ENCODE peak calls at places on chromosomes 11 and 22, in seven cellular contexts. A is neural progenitor cell, G is PC-3, S is HCT116, M is hepatocyte, C is MM.1S, O is GM23248. V is an unnamed sample.

GRCh38 chr11:58395581-58395980 is 11.1 kb downstream of the OR5B3 start:
- DNase-seq in A (no peak), S (no peak), O (peak), C (no peak), M (no peak), G (peak), V (no peak)

GRCh38 chr11:6345356-6345755 is 25.1 kb upstream of the CAVIN3 start:
- DNase-seq in S (no peak), O (peak), A (no peak), G (no peak), C (no peak), M (no peak), V (no peak)

GRCh38 chr11:66478823-66479740 is 1.2 kb upstream of the DPP3 start:
- DNase-seq in G (peak), S (peak), C (peak), A (peak), O (peak), M (peak), V (peak)

GRCh38 chr11:66082936-66083698 is 13.0 kb downstream of the PACS1 start:
- DNase-seq in A (no peak), M (no peak), G (peak), C (no peak), S (no peak), O (no peak), V (no peak)

GRCh38 chr11:67287355-67288197 is 1.5 kb upstream of the ANKRD13D start:
- DNase-seq in A (no peak), C (no peak), S (no peak), M (no peak), O (no peak), G (no peak), V (peak)

GRCh38 chr11:118883368-118884071 is at the start of gene CXCR5:
- DNase-seq in M (no peak), A (no peak), S (no peak), O (no peak), C (no peak), G (no peak), V (peak)

GRCh38 chr11:44770401-44770800 is 43.6 kb downstream of the TSPAN18 start:
- DNase-seq in O (no peak), S (no peak), C (no peak), M (no peak), A (no peak), G (no peak), V (no peak)

GRCh38 chr11:14454861-14455632 is 44.6 kb downstream of the COPB1 start:
- DNase-seq in G (peak), A (peak), M (no peak), O (peak), S (no peak), C (no peak), V (peak)

GRCh38 chr11:2234963-2235362 is 35.4 kb downstream of the ASCL2 start:
- DNase-seq in O (no peak), C (no peak), A (peak), M (no peak), S (no peak), G (no peak), V (no peak)

GRCh38 chr11:130099356-130099755 is 29.7 kb downstream of the APLP2 start:
- DNase-seq in M (no peak), C (no peak), O (no peak), S (no peak), G (no peak), A (no peak), V (no peak)

GRCh38 chr11:132519226-132519860 is 1013.0 kb downstream of the OPCML start:
- DNase-seq in O (peak), S (no peak), C (no peak), A (no peak), M (no peak), G (no peak), V (no peak)

DNA sequence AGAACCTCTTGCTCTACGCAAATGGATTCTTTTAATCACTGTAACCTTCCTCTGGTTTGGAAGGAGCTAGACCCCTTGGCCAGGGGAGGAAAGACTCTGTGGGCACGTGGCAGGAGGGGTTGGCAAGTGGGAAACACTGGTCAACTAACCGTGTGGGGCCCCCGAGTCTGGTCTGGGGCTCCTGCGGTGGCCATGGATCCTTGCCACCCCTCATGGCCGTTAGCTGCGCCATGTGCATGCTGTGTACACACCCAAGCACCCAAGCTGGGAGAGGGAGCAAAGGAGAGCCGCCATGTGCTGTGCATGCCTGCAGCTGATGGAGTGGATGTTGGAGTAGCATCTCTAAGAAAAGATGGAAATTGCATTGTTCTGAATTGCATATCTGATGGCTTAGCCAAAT is 730.6 kb downstream of the FAM181B start:
- DNase-seq in M (no peak), O (no peak), A (no peak), S (no peak), C (no peak), G (no peak), V (no peak)
- TF ChIP-seq EZH2phosphoT487 in M (no peak), O (no peak), A (no peak), S (no peak), C (no peak), G (no peak), V (no peak)

DNA sequence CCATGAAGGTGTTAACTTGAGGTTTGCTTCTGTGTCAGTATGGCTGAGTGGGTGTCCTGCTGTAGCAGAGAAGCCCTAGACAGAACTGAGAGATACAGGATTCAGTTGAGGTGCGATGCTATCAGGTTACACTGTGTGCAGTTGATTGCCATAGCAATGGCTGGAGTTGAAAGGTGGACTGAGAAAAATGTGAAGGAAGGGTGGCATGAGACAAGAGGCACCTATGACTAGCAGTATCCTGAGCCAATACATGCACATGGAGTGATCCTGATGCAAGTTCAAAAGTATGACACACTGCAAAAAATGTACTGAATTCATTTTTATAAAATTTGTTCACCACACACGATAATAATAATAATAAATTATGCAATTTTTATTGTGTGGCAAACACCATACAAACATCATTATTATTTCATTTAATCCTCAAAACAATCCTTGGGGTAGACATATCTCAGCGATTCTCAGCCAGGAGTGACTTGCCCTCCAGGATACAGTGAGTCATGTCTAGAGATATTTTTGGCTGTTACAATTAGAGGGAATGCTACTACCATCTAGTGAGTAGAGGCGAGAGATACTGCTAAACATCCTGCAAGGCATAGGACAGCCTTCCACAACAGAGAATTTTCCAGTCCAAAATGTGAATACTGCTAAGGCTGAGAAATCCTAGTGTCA is 3.9 kb upstream of the PIWIL4 start:
- DNase-seq in M (no peak), O (peak), S (no peak), A (no peak), C (no peak), G (peak), V (no peak)
- TF ChIP-seq EZH2phosphoT487 in M (no peak), O (no peak), S (no peak), A (no peak), C (no peak), G (no peak), V (no peak)

DNA sequence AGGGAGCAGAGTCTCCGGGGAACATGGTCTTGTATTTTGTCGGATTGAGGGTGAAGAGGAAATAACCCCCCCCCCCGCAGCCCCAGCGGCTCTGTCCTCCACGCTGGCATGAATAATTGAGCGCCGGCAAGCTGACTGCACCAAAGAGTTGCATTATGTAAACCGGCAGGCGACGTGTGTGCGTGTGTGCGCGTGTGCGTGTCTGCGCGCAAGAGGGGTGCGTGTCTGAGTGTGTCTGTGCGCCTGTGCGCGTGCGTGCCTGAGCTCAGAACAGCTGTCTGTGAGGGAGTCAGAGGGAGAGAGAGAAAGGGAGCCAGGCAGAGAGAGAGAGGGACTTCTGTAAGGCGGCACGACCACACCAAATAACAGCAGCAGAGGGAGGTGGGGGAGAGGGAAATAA is 94.4 kb downstream of the SCN3B start:
- DNase-seq in M (peak), S (no peak), G (no peak), C (no peak), A (peak), O (peak), V (no peak)
- TF ChIP-seq EZH2phosphoT487 in M (no peak), S (no peak), G (no peak), C (no peak), A (no peak), O (no peak), V (no peak)

GRCh38 chr11:63813563-63814382 is 517 bp downstream of the SPINDOC start:
- DNase-seq in C (peak), O (peak), M (peak), A (peak), S (no peak), G (peak), V (peak)
- TF ChIP-seq EZH2phosphoT487 in C (no peak), O (no peak), M (no peak), A (no peak), S (no peak), G (no peak), V (no peak)

DNA sequence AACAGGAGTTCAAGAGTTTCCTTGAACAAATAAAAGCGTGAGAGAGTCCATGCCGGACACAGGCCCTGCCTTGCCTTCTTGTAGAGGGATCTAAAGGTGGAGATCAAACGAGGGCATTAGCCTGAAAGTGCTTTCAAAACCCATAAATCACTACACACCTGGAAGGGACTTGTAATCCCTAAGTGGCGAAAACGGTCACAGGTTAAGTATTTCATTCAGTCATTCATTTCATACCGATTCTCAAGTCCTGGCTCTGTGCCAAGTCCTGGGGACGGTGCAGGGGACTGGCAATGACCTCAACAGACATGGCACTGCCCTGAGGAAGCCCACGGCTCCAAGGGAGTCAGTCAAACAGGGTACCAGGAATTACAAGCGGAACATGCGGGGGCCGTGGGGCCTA is 26.6 kb downstream of the ELFN2 start:
- DNase-seq in O (no peak), S (no peak), A (no peak), M (no peak), G (peak), C (no peak), V (no peak)
- TF ChIP-seq EZH2phosphoT487 in O (no peak), S (no peak), A (no peak), M (no peak), G (no peak), C (no peak), V (no peak)

GRCh38 chr11:69943506-69943905 is 124.3 kb upstream of the FGF3 start:
- DNase-seq in O (no peak), S (no peak), G (no peak), C (no peak), A (no peak), M (no peak), V (no peak)
- TF ChIP-seq EZH2phosphoT487 in O (no peak), S (no peak), G (no peak), C (no peak), A (no peak), M (no peak), V (no peak)

DNA sequence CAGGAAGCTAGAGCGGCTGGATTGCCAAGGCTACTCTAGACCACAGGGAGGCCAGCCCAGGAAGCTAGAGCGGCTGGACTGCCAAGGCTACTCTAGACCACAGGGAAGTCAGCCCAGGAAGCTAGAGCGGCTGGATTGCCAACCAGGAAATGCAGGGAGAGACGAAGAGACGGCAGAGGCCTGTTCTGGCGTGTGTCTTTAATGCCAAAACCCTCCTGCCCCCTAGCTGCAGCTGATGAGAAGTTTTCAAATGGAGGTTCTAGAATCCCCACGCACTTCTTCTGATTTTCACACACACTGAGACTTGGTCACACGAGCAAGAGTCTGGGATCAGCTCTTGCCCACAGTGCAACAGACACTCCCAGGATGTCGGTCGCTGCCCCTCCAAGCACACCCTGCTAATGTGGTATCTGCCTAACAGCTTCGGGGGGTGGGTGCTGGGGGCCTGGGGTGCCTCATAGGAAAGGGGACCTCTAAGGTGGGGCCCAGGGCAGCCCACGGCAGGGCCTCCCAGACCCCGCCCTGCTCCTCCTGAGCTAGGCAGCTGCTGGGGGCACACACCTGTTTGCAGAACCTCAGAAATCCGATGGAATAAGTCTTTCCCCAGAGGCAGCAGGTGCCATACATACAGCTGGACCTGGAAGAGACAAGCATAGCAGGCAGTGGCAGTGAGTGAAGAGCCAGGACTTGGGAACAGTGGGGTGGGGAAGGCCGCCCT is 28.5 kb downstream of the MAFF start:
- DNase-seq in S (no peak), G (peak), A (peak), O (peak), M (peak), C (no peak), V (peak)
- TF ChIP-seq EZH2phosphoT487 in S (no peak), G (no peak), A (no peak), O (no peak), M (no peak), C (no peak), V (no peak)

GRCh38 chr11:78344114-78344513 is 73.5 kb downstream of the GAB2 start:
- DNase-seq in M (no peak), A (no peak), G (peak), O (peak), S (no peak), C (no peak), V (no peak)
- TF ChIP-seq EZH2phosphoT487 in M (no peak), A (no peak), G (no peak), O (no peak), S (no peak), C (no peak), V (no peak)

GRCh38 chr11:105609341-105609781 is 512 bp upstream of the GRIA4 start:
- DNase-seq in M (peak), A (peak), G (peak), C (peak), O (peak), S (peak), V (no peak)
- TF ChIP-seq EZH2phosphoT487 in M (no peak), A (no peak), G (no peak), C (no peak), O (no peak), S (no peak), V (no peak)

GRCh38 chr22:16936625-16937024 is 71.4 kb downstream of the GAB4 start:
- DNase-seq in G (no peak), A (no peak), M (no peak), C (no peak), S (no peak), O (no peak), V (no peak)

GRCh38 chr22:16933924-16934282 is 74.1 kb downstream of the GAB4 start:
- DNase-seq in S (no peak), M (no peak), A (no peak), G (no peak), C (no peak), O (no peak), V (no peak)

GRCh38 chr22:16933274-16933923 is 74.6 kb downstream of the GAB4 start:
- DNase-seq in G (no peak), M (no peak), O (no peak), A (no peak), S (no peak), C (no peak), V (no peak)

GRCh38 chr22:16935209-16935608 is 72.8 kb downstream of the GAB4 start:
- DNase-seq in G (no peak), M (no peak), S (no peak), O (no peak), C (no peak), A (no peak), V (no peak)

GRCh38 chr22:16932577-16932976 is 75.4 kb downstream of the GAB4 start:
- DNase-seq in A (no peak), S (no peak), G (no peak), O (peak), C (no peak), M (no peak), V (no peak)
- TF ChIP-seq EZH2phosphoT487 in A (no peak), S (no peak), G (no peak), O (no peak), C (no peak), M (no peak), V (no peak)

V was measured in OCI-LY7.